ENCODE peak calls at places on chromosomes 13 and 19, in nine cellular contexts. U is endothelial cell of umbilical vein; H is activated CD4-positive, CD25-positive, alpha-beta regulatory T cell treated with anti-CD3 and anti-CD28 coated beads, Interleukin-2, amount 50 U/mL, for 16 hours; W is MCF 10A; Z is stimulated activated naive CD8-positive, alpha-beta T cell treated with anti-CD3 and anti-CD28 coated beads, Interleukin-15, amount 100 ng/mL, for 72 hours; L is H54; G is NT2/D1; V is NCI-H1092 treated with DMSO at 0.1 percent for 48 hours; O is astrocyte of the hippocampus. B is an unnamed sample.

GRCh38 chr13:44780586-44781280 is 204.6 kb upstream of the TSC22D1 start:
- DNase-seq in O (no peak), G (no peak), V (no peak), W (no peak), H (no peak), U (no peak), Z (no peak), L (no peak), B (no peak)

GRCh38 chr19:46036745-46037126 is 4.1 kb downstream of the IGFL4 start:
- DNase-seq in Z (no peak), W (no peak), U (no peak), L (no peak), H (no peak), V (no peak), O (no peak), G (no peak), B (no peak)

GRCh38 chr19:45952691-45953505 is 20.8 kb downstream of the NOVA2 start:
- DNase-seq in U (no peak), O (peak), Z (peak), G (peak), L (no peak), V (no peak), W (peak), H (no peak), B (peak)

GRCh38 chr13:93522486-93522885 is 295.9 kb downstream of the GPC6 start:
- DNase-seq in L (no peak), Z (no peak), H (no peak), U (no peak), G (no peak), W (no peak), O (peak), V (no peak), B (no peak)

GRCh38 chr13:51728275-51728673 is 75.7 kb downstream of the DHRS12 start:
- DNase-seq in G (no peak), W (no peak), U (no peak), H (no peak), L (no peak), V (no peak), Z (no peak), O (no peak), B (no peak)

GRCh38 chr19:33627526-33627925 is 5.8 kb downstream of the CHST8 start:
- DNase-seq in Z (no peak), U (no peak), O (no peak), L (no peak), V (no peak), H (no peak), G (no peak), W (no peak), B (no peak)

GRCh38 chr19:1084024-1084868 is 10.9 kb downstream of the POLR2E start:
- DNase-seq in G (no peak), Z (peak), L (no peak), H (no peak), O (no peak), W (no peak), V (no peak), U (no peak), B (no peak)

GRCh38 chr13:40672310-40673060 is 6.0 kb upstream of the FOXO1 start:
- DNase-seq in L (peak), O (peak), W (peak), Z (no peak), H (no peak), V (peak), U (peak), G (no peak), B (no peak)

GRCh38 chr19:19021115-19021514 is 12.2 kb downstream of the SUGP2 start:
- DNase-seq in O (peak), G (no peak), W (peak), L (peak), V (no peak), U (no peak), H (no peak), Z (no peak), B (no peak)

GRCh38 chr19:41219924-41220567 is 1.0 kb downstream of the AXL start:
- DNase-seq in V (no peak), G (no peak), O (peak), H (no peak), L (no peak), W (peak), U (no peak), Z (no peak), B (no peak)

GRCh38 chr19:538641-539428 is 5.0 kb upstream of the GZMM start:
- DNase-seq in L (no peak), H (no peak), V (no peak), O (no peak), G (no peak), Z (no peak), W (no peak), U (no peak), B (no peak)

GRCh38 chr13:36829753-36830152 is 10.7 kb downstream of the RFXAP start:
- DNase-seq in O (no peak), Z (no peak), H (no peak), V (no peak), U (no peak), L (no peak), W (no peak), G (no peak), B (no peak)

GRCh38 chr13:99303863-99304521 is 3.2 kb downstream of the GPR183 start:
- DNase-seq in G (no peak), V (no peak), H (no peak), Z (no peak), U (no peak), W (no peak), O (no peak), L (no peak), B (no peak)

GRCh38 chr13:81275666-81276258 is 934.8 kb upstream of the SPRY2 start:
- DNase-seq in V (no peak), W (no peak), L (no peak), H (no peak), O (no peak), G (no peak), U (no peak), Z (no peak), B (no peak)

GRCh38 chr13:94702181-94703041 is 9.9 kb downstream of the SOX21 start:
- DNase-seq in U (no peak), H (no peak), V (no peak), O (no peak), Z (no peak), G (no peak), W (no peak), L (no peak), B (no peak)

GRCh38 chr13:26919311-26919710 is 158.7 kb upstream of the GPR12 start:
- DNase-seq in U (no peak), V (no peak), W (no peak), L (peak), Z (no peak), O (peak), H (no peak), G (no peak), B (no peak)

B was measured in neuronal stem cell.